ENCODE peak calls at places on chromosomes 3 and 15, in nine cellular contexts. One of them, this sample, is unnamed.

GRCh38 chr3:149512073-149512782 is 37.7 kb downstream of the TM4SF4 start:
- DNase-seq in activated CD4-positive, CD25-positive, alpha-beta regulatory T cell treated with anti-CD3 and anti-CD28 coated beads, Interleukin-2, amount 50 U/mL, for 16 hours: no peak
- DNase-seq in mucosa of descending colon: no peak
- DNase-seq in heart left ventricle: peak
- DNase-seq in amniotic epithelial cell: peak
- DNase-seq in lung microvascular endothelial cell: peak
- DNase-seq in neural crest cell: peak
- DNase-seq in iris pigment epithelial cell: peak
- DNase-seq in activated T-cell treated with anti-CD3 and anti-CD28 coated beads for 1 hour: no peak
- DNase-seq in this sample: peak

GRCh38 chr3:34675383-34676120 is 877.1 kb downstream of the PDCD6IP start:
- DNase-seq in lung microvascular endothelial cell: no peak
- DNase-seq in amniotic epithelial cell: no peak
- DNase-seq in activated CD4-positive, CD25-positive, alpha-beta regulatory T cell treated with anti-CD3 and anti-CD28 coated beads, Interleukin-2, amount 50 U/mL, for 16 hours: no peak
- DNase-seq in mucosa of descending colon: no peak
- DNase-seq in heart left ventricle: no peak
- DNase-seq in neural crest cell: no peak
- DNase-seq in iris pigment epithelial cell: peak
- DNase-seq in activated T-cell treated with anti-CD3 and anti-CD28 coated beads for 1 hour: no peak
- DNase-seq in this sample: peak

GRCh38 chr3:122577409-122578028 is at the start of gene PARP15:
- DNase-seq in neural crest cell: no peak
- DNase-seq in heart left ventricle: peak
- DNase-seq in mucosa of descending colon: peak
- DNase-seq in activated T-cell treated with anti-CD3 and anti-CD28 coated beads for 1 hour: peak
- DNase-seq in amniotic epithelial cell: no peak
- DNase-seq in activated CD4-positive, CD25-positive, alpha-beta regulatory T cell treated with anti-CD3 and anti-CD28 coated beads, Interleukin-2, amount 50 U/mL, for 16 hours: no peak
- DNase-seq in iris pigment epithelial cell: no peak
- DNase-seq in lung microvascular endothelial cell: peak
- DNase-seq in this sample: no peak

GRCh38 chr3:183437060-183437459 is 8.6 kb upstream of the MCF2L2 start:
- DNase-seq in neural crest cell: no peak
- DNase-seq in activated CD4-positive, CD25-positive, alpha-beta regulatory T cell treated with anti-CD3 and anti-CD28 coated beads, Interleukin-2, amount 50 U/mL, for 16 hours: no peak
- DNase-seq in iris pigment epithelial cell: no peak
- DNase-seq in lung microvascular endothelial cell: no peak
- DNase-seq in activated T-cell treated with anti-CD3 and anti-CD28 coated beads for 1 hour: no peak
- DNase-seq in heart left ventricle: no peak
- DNase-seq in amniotic epithelial cell: no peak
- DNase-seq in mucosa of descending colon: no peak
- DNase-seq in this sample: no peak

GRCh38 chr15:84142888-84143337 is 92.7 kb upstream of the GOLGA6L4 start:
- DNase-seq in mucosa of descending colon: no peak
- DNase-seq in neural crest cell: peak
- DNase-seq in lung microvascular endothelial cell: peak
- DNase-seq in activated T-cell treated with anti-CD3 and anti-CD28 coated beads for 1 hour: peak
- DNase-seq in iris pigment epithelial cell: peak
- DNase-seq in amniotic epithelial cell: peak
- DNase-seq in activated CD4-positive, CD25-positive, alpha-beta regulatory T cell treated with anti-CD3 and anti-CD28 coated beads, Interleukin-2, amount 50 U/mL, for 16 hours: peak
- DNase-seq in heart left ventricle: peak
- DNase-seq in this sample: peak

GRCh38 chr15:76339302-76340197 is 3.0 kb downstream of the ISL2 start:
- DNase-seq in lung microvascular endothelial cell: peak
- DNase-seq in activated CD4-positive, CD25-positive, alpha-beta regulatory T cell treated with anti-CD3 and anti-CD28 coated beads, Interleukin-2, amount 50 U/mL, for 16 hours: no peak
- DNase-seq in mucosa of descending colon: no peak
- DNase-seq in neural crest cell: peak
- DNase-seq in amniotic epithelial cell: peak
- DNase-seq in iris pigment epithelial cell: no peak
- DNase-seq in heart left ventricle: no peak
- DNase-seq in activated T-cell treated with anti-CD3 and anti-CD28 coated beads for 1 hour: no peak
- DNase-seq in this sample: no peak

GRCh38 chr3:64987731-64988130 is 299.9 kb upstream of the ADAMTS9 start:
- DNase-seq in lung microvascular endothelial cell: peak
- DNase-seq in neural crest cell: no peak
- DNase-seq in activated T-cell treated with anti-CD3 and anti-CD28 coated beads for 1 hour: no peak
- DNase-seq in activated CD4-positive, CD25-positive, alpha-beta regulatory T cell treated with anti-CD3 and anti-CD28 coated beads, Interleukin-2, amount 50 U/mL, for 16 hours: no peak
- DNase-seq in heart left ventricle: no peak
- DNase-seq in mucosa of descending colon: no peak
- DNase-seq in amniotic epithelial cell: no peak
- DNase-seq in iris pigment epithelial cell: no peak
- DNase-seq in this sample: no peak

GRCh38 chr3:64411101-64411500 is 185.8 kb upstream of the PRICKLE2 start:
- DNase-seq in amniotic epithelial cell: peak
- DNase-seq in lung microvascular endothelial cell: no peak
- DNase-seq in activated T-cell treated with anti-CD3 and anti-CD28 coated beads for 1 hour: no peak
- DNase-seq in neural crest cell: no peak
- DNase-seq in iris pigment epithelial cell: no peak
- DNase-seq in mucosa of descending colon: no peak
- DNase-seq in activated CD4-positive, CD25-positive, alpha-beta regulatory T cell treated with anti-CD3 and anti-CD28 coated beads, Interleukin-2, amount 50 U/mL, for 16 hours: no peak
- DNase-seq in heart left ventricle: no peak
- DNase-seq in this sample: no peak

GRCh38 chr15:64096486-64097431 is 977 bp downstream of the SNX1 start:
- DNase-seq in activated CD4-positive, CD25-positive, alpha-beta regulatory T cell treated with anti-CD3 and anti-CD28 coated beads, Interleukin-2, amount 50 U/mL, for 16 hours: no peak
- DNase-seq in heart left ventricle: no peak
- DNase-seq in iris pigment epithelial cell: peak
- DNase-seq in lung microvascular endothelial cell: peak
- DNase-seq in neural crest cell: no peak
- DNase-seq in activated T-cell treated with anti-CD3 and anti-CD28 coated beads for 1 hour: no peak
- DNase-seq in amniotic epithelial cell: peak
- DNase-seq in mucosa of descending colon: no peak
- DNase-seq in this sample: peak

GRCh38 chr3:37787027-37787868 is 74.4 kb upstream of the CTDSPL start:
- DNase-seq in heart left ventricle: peak
- DNase-seq in amniotic epithelial cell: no peak
- DNase-seq in neural crest cell: no peak
- DNase-seq in mucosa of descending colon: no peak
- DNase-seq in activated T-cell treated with anti-CD3 and anti-CD28 coated beads for 1 hour: no peak
- DNase-seq in activated CD4-positive, CD25-positive, alpha-beta regulatory T cell treated with anti-CD3 and anti-CD28 coated beads, Interleukin-2, amount 50 U/mL, for 16 hours: no peak
- DNase-seq in lung microvascular endothelial cell: peak
- DNase-seq in iris pigment epithelial cell: no peak
- DNase-seq in this sample: peak